ENCODE peak calls at places on chromosomes 12 and 14, in five cellular contexts. One of them, this sample, is unnamed.

GRCh38 chr14:89455412-89455811 is 38.4 kb upstream of the FOXN3 start:
- DNase-seq in D341Med: no peak
- DNase-seq in choroid plexus epithelial cell: no peak
- DNase-seq in activated CD4-positive, alpha-beta T cell treated with anti-CD3 and anti-CD28 coated beads, Interleukin-2, amount 10 ng/mL, durations not matched to agents 7 days and 5 days: no peak
- DNase-seq in endothelial cell of umbilical vein: no peak
- DNase-seq in this sample: no peak

GRCh38 chr12:111444314-111444705 is 38.6 kb downstream of the SH2B3 start:
- DNase-seq in D341Med: no peak
- DNase-seq in choroid plexus epithelial cell: no peak
- DNase-seq in activated CD4-positive, alpha-beta T cell treated with anti-CD3 and anti-CD28 coated beads, Interleukin-2, amount 10 ng/mL, durations not matched to agents 7 days and 5 days: peak; percentile 59
- DNase-seq in endothelial cell of umbilical vein: no peak
- DNase-seq in this sample: no peak

GRCh38 chr14:23307146-23307447 is 464 bp downstream of the BCL2L2 start:
- DNase-seq in D341Med: no peak
- DNase-seq in choroid plexus epithelial cell: no peak
- DNase-seq in activated CD4-positive, alpha-beta T cell treated with anti-CD3 and anti-CD28 coated beads, Interleukin-2, amount 10 ng/mL, durations not matched to agents 7 days and 5 days: no peak
- DNase-seq in endothelial cell of umbilical vein: no peak
- DNase-seq in this sample: no peak

GRCh38 chr12:74527491-74527890 is 10.1 kb upstream of the ATXN7L3B start:
- DNase-seq in D341Med: no peak
- DNase-seq in choroid plexus epithelial cell: no peak
- DNase-seq in activated CD4-positive, alpha-beta T cell treated with anti-CD3 and anti-CD28 coated beads, Interleukin-2, amount 10 ng/mL, durations not matched to agents 7 days and 5 days: no peak
- DNase-seq in endothelial cell of umbilical vein: no peak
- DNase-seq in this sample: no peak

GRCh38 chr12:12890815-12891645 is at the start of gene GPRC5A:
- DNase-seq in D341Med: peak; percentile 71
- DNase-seq in choroid plexus epithelial cell: peak; percentile 96
- DNase-seq in activated CD4-positive, alpha-beta T cell treated with anti-CD3 and anti-CD28 coated beads, Interleukin-2, amount 10 ng/mL, durations not matched to agents 7 days and 5 days: peak; percentile 30
- DNase-seq in endothelial cell of umbilical vein: peak; percentile 96
- DNase-seq in this sample: peak; percentile 93

GRCh38 chr12:124179936-124180605 is 114.8 kb upstream of the RFLNA start:
- DNase-seq in D341Med: no peak
- DNase-seq in choroid plexus epithelial cell: no peak
- DNase-seq in activated CD4-positive, alpha-beta T cell treated with anti-CD3 and anti-CD28 coated beads, Interleukin-2, amount 10 ng/mL, durations not matched to agents 7 days and 5 days: no peak
- DNase-seq in endothelial cell of umbilical vein: no peak
- DNase-seq in this sample: peak; percentile 69

GRCh38 chr12:124916370-124917134 is 2.1 kb upstream of the UBC start:
- DNase-seq in D341Med: no peak
- DNase-seq in choroid plexus epithelial cell: peak; percentile 94
- DNase-seq in activated CD4-positive, alpha-beta T cell treated with anti-CD3 and anti-CD28 coated beads, Interleukin-2, amount 10 ng/mL, durations not matched to agents 7 days and 5 days: peak; percentile 53
- DNase-seq in endothelial cell of umbilical vein: peak; percentile 88
- DNase-seq in this sample: peak; percentile 94

GRCh38 chr12:5440973-5441372 is 9.1 kb downstream of the NTF3 start:
- DNase-seq in D341Med: no peak
- DNase-seq in choroid plexus epithelial cell: no peak
- DNase-seq in activated CD4-positive, alpha-beta T cell treated with anti-CD3 and anti-CD28 coated beads, Interleukin-2, amount 10 ng/mL, durations not matched to agents 7 days and 5 days: no peak
- DNase-seq in endothelial cell of umbilical vein: no peak
- DNase-seq in this sample: no peak

GRCh38 chr12:52740591-52740990 is 36.6 kb downstream of the KRT76 start:
- DNase-seq in D341Med: no peak
- DNase-seq in choroid plexus epithelial cell: no peak
- DNase-seq in activated CD4-positive, alpha-beta T cell treated with anti-CD3 and anti-CD28 coated beads, Interleukin-2, amount 10 ng/mL, durations not matched to agents 7 days and 5 days: no peak
- DNase-seq in endothelial cell of umbilical vein: no peak
- DNase-seq in this sample: no peak

GRCh38 chr12:75579552-75579951 is 68.1 kb upstream of the KRR1 start:
- DNase-seq in D341Med: no peak
- DNase-seq in choroid plexus epithelial cell: no peak
- DNase-seq in activated CD4-positive, alpha-beta T cell treated with anti-CD3 and anti-CD28 coated beads, Interleukin-2, amount 10 ng/mL, durations not matched to agents 7 days and 5 days: no peak
- DNase-seq in endothelial cell of umbilical vein: no peak
- DNase-seq in this sample: no peak

GRCh38 chr12:117809509-117809908 is 159.3 kb downstream of the KSR2 start:
- DNase-seq in D341Med: no peak
- DNase-seq in choroid plexus epithelial cell: no peak
- DNase-seq in activated CD4-positive, alpha-beta T cell treated with anti-CD3 and anti-CD28 coated beads, Interleukin-2, amount 10 ng/mL, durations not matched to agents 7 days and 5 days: no peak
- DNase-seq in endothelial cell of umbilical vein: no peak
- DNase-seq in this sample: no peak

GRCh38 chr12:53231859-53232640 is at the start of gene RARG:
- DNase-seq in D341Med: no peak
- DNase-seq in choroid plexus epithelial cell: no peak
- DNase-seq in activated CD4-positive, alpha-beta T cell treated with anti-CD3 and anti-CD28 coated beads, Interleukin-2, amount 10 ng/mL, durations not matched to agents 7 days and 5 days: peak; percentile 69
- DNase-seq in endothelial cell of umbilical vein: no peak
- DNase-seq in this sample: peak; percentile 81

GRCh38 chr12:14111230-14111865 is 129.9 kb upstream of the GRIN2B start:
- DNase-seq in D341Med: peak; percentile 39
- DNase-seq in choroid plexus epithelial cell: no peak
- DNase-seq in activated CD4-positive, alpha-beta T cell treated with anti-CD3 and anti-CD28 coated beads, Interleukin-2, amount 10 ng/mL, durations not matched to agents 7 days and 5 days: peak; percentile 7
- DNase-seq in endothelial cell of umbilical vein: no peak
- DNase-seq in this sample: no peak

GRCh38 chr14:45038865-45039264 is 45.1 kb upstream of the PRPF39 start:
- DNase-seq in D341Med: no peak
- DNase-seq in choroid plexus epithelial cell: no peak
- DNase-seq in activated CD4-positive, alpha-beta T cell treated with anti-CD3 and anti-CD28 coated beads, Interleukin-2, amount 10 ng/mL, durations not matched to agents 7 days and 5 days: no peak
- DNase-seq in endothelial cell of umbilical vein: no peak
- DNase-seq in this sample: no peak

GRCh38 chr12:106118-106561 is 39.6 kb downstream of the IQSEC3 start:
- DNase-seq in D341Med: no peak
- DNase-seq in choroid plexus epithelial cell: no peak
- DNase-seq in activated CD4-positive, alpha-beta T cell treated with anti-CD3 and anti-CD28 coated beads, Interleukin-2, amount 10 ng/mL, durations not matched to agents 7 days and 5 days: no peak
- DNase-seq in endothelial cell of umbilical vein: no peak
- DNase-seq in this sample: no peak

GRCh38 chr12:56873382-56873781 is 60.8 kb downstream of the SDR9C7 start:
- DNase-seq in D341Med: no peak
- DNase-seq in choroid plexus epithelial cell: no peak
- DNase-seq in activated CD4-positive, alpha-beta T cell treated with anti-CD3 and anti-CD28 coated beads, Interleukin-2, amount 10 ng/mL, durations not matched to agents 7 days and 5 days: no peak
- DNase-seq in endothelial cell of umbilical vein: peak; percentile 24
- DNase-seq in this sample: no peak

GRCh38 chr12:76555226-76555767 is 4.3 kb downstream of the OSBPL8 start:
- DNase-seq in D341Med: no peak
- DNase-seq in choroid plexus epithelial cell: peak; percentile 19
- DNase-seq in activated CD4-positive, alpha-beta T cell treated with anti-CD3 and anti-CD28 coated beads, Interleukin-2, amount 10 ng/mL, durations not matched to agents 7 days and 5 days: no peak
- DNase-seq in endothelial cell of umbilical vein: no peak
- DNase-seq in this sample: no peak

GRCh38 chr12:22215467-22216253 is 118.8 kb downstream of the ST8SIA1 start:
- DNase-seq in D341Med: no peak
- DNase-seq in choroid plexus epithelial cell: peak; percentile 19
- DNase-seq in activated CD4-positive, alpha-beta T cell treated with anti-CD3 and anti-CD28 coated beads, Interleukin-2, amount 10 ng/mL, durations not matched to agents 7 days and 5 days: no peak
- DNase-seq in endothelial cell of umbilical vein: no peak
- DNase-seq in this sample: no peak

GRCh38 chr12:125140239-125140917 is 75.1 kb downstream of the AACS start:
- DNase-seq in D341Med: no peak
- DNase-seq in choroid plexus epithelial cell: no peak
- DNase-seq in activated CD4-positive, alpha-beta T cell treated with anti-CD3 and anti-CD28 coated beads, Interleukin-2, amount 10 ng/mL, durations not matched to agents 7 days and 5 days: no peak
- DNase-seq in endothelial cell of umbilical vein: no peak
- DNase-seq in this sample: peak; percentile 41

GRCh38 chr12:42141981-42142606 is 2.6 kb downstream of the GXYLT1 start:
- DNase-seq in D341Med: no peak
- DNase-seq in choroid plexus epithelial cell: no peak
- DNase-seq in activated CD4-positive, alpha-beta T cell treated with anti-CD3 and anti-CD28 coated beads, Interleukin-2, amount 10 ng/mL, durations not matched to agents 7 days and 5 days: no peak
- DNase-seq in endothelial cell of umbilical vein: no peak
- DNase-seq in this sample: no peak

GRCh38 chr12:127290251-127290650 is 976.7 kb upstream of the TMEM132C start:
- DNase-seq in D341Med: no peak
- DNase-seq in choroid plexus epithelial cell: no peak
- DNase-seq in activated CD4-positive, alpha-beta T cell treated with anti-CD3 and anti-CD28 coated beads, Interleukin-2, amount 10 ng/mL, durations not matched to agents 7 days and 5 days: no peak
- DNase-seq in endothelial cell of umbilical vein: no peak
- DNase-seq in this sample: no peak

GRCh38 chr12:123942911-123943648 is 29.6 kb downstream of the CCDC92 start:
- DNase-seq in D341Med: peak; percentile 66
- DNase-seq in choroid plexus epithelial cell: peak; percentile 48
- DNase-seq in activated CD4-positive, alpha-beta T cell treated with anti-CD3 and anti-CD28 coated beads, Interleukin-2, amount 10 ng/mL, durations not matched to agents 7 days and 5 days: no peak
- DNase-seq in endothelial cell of umbilical vein: no peak
- DNase-seq in this sample: no peak

GRCh38 chr12:55797068-55797467 is 20.5 kb downstream of the SARNP start:
- DNase-seq in D341Med: peak; percentile 62
- DNase-seq in choroid plexus epithelial cell: peak; percentile 81
- DNase-seq in activated CD4-positive, alpha-beta T cell treated with anti-CD3 and anti-CD28 coated beads, Interleukin-2, amount 10 ng/mL, durations not matched to agents 7 days and 5 days: peak; percentile 32
- DNase-seq in endothelial cell of umbilical vein: peak; percentile 41
- DNase-seq in this sample: peak; percentile 68

GRCh38 chr14:21121106-21121505 is 20.2 kb downstream of the TMEM253 start:
- DNase-seq in D341Med: no peak
- DNase-seq in choroid plexus epithelial cell: no peak
- DNase-seq in activated CD4-positive, alpha-beta T cell treated with anti-CD3 and anti-CD28 coated beads, Interleukin-2, amount 10 ng/mL, durations not matched to agents 7 days and 5 days: no peak
- DNase-seq in endothelial cell of umbilical vein: no peak
- DNase-seq in this sample: no peak

GRCh38 chr14:74858022-74858421 is 17.9 kb downstream of the PROX2 start:
- DNase-seq in D341Med: no peak
- DNase-seq in choroid plexus epithelial cell: no peak
- DNase-seq in activated CD4-positive, alpha-beta T cell treated with anti-CD3 and anti-CD28 coated beads, Interleukin-2, amount 10 ng/mL, durations not matched to agents 7 days and 5 days: no peak
- DNase-seq in endothelial cell of umbilical vein: no peak
- DNase-seq in this sample: peak; percentile 25

GRCh38 chr14:96095581-96096476 is 56.7 kb downstream of the C14orf132 start:
- DNase-seq in D341Med: no peak
- DNase-seq in choroid plexus epithelial cell: peak; percentile 91
- DNase-seq in activated CD4-positive, alpha-beta T cell treated with anti-CD3 and anti-CD28 coated beads, Interleukin-2, amount 10 ng/mL, durations not matched to agents 7 days and 5 days: no peak
- DNase-seq in endothelial cell of umbilical vein: no peak
- DNase-seq in this sample: no peak

GRCh38 chr12:90899456-90900182 is 55.4 kb downstream of the CCER1 start:
- DNase-seq in D341Med: no peak
- DNase-seq in choroid plexus epithelial cell: peak; percentile 25
- DNase-seq in activated CD4-positive, alpha-beta T cell treated with anti-CD3 and anti-CD28 coated beads, Interleukin-2, amount 10 ng/mL, durations not matched to agents 7 days and 5 days: no peak
- DNase-seq in endothelial cell of umbilical vein: no peak
- DNase-seq in this sample: no peak

GRCh38 chr12:19700969-19701368 is 261.7 kb downstream of the AEBP2 start:
- DNase-seq in D341Med: no peak
- DNase-seq in choroid plexus epithelial cell: no peak
- DNase-seq in activated CD4-positive, alpha-beta T cell treated with anti-CD3 and anti-CD28 coated beads, Interleukin-2, amount 10 ng/mL, durations not matched to agents 7 days and 5 days: no peak
- DNase-seq in endothelial cell of umbilical vein: no peak
- DNase-seq in this sample: no peak

GRCh38 chr14:34059925-34060746 is 109.3 kb upstream of the EGLN3 start:
- DNase-seq in D341Med: peak; percentile 42
- DNase-seq in choroid plexus epithelial cell: peak; percentile 65
- DNase-seq in activated CD4-positive, alpha-beta T cell treated with anti-CD3 and anti-CD28 coated beads, Interleukin-2, amount 10 ng/mL, durations not matched to agents 7 days and 5 days: peak; percentile 58
- DNase-seq in endothelial cell of umbilical vein: peak; percentile 67
- DNase-seq in this sample: peak; percentile 93

GRCh38 chr14:83706555-83706954 is 1823.4 kb upstream of the FLRT2 start:
- DNase-seq in D341Med: peak; percentile 14
- DNase-seq in choroid plexus epithelial cell: peak; percentile 58
- DNase-seq in activated CD4-positive, alpha-beta T cell treated with anti-CD3 and anti-CD28 coated beads, Interleukin-2, amount 10 ng/mL, durations not matched to agents 7 days and 5 days: no peak
- DNase-seq in endothelial cell of umbilical vein: peak; percentile 45
- DNase-seq in this sample: peak; percentile 59

This sample was measured in astrocyte of the hippocampus.